ENCODE peak calls at places on chromosomes 12 and 14, in six cellular contexts. One of them, this sample, is unnamed.

GRCh38 chr12:104672501-104673265 is 215.9 kb downstream of the CHST11 start:
- DNase-seq in activated CD8-positive, alpha-beta T cell treated with anti-CD3 and anti-CD28 coated beads for 36 hours: no peak
- DNase-seq in AG04449: no peak
- DNase-seq in endothelial cell: no peak
- DNase-seq in dorsolateral prefrontal cortex: peak; percentile 69
- DNase-seq in SW480: no peak
- DNase-seq in this sample: no peak

GRCh38 chr12:34275129-34275528 is 252.8 kb downstream of the ALG10 start:
- DNase-seq in AG04449: no peak
- DNase-seq in SW480: no peak
- DNase-seq in activated CD8-positive, alpha-beta T cell treated with anti-CD3 and anti-CD28 coated beads for 36 hours: no peak
- DNase-seq in endothelial cell: no peak
- DNase-seq in dorsolateral prefrontal cortex: no peak
- DNase-seq in this sample: no peak

GRCh38 chr12:575948-576612 is 87.2 kb downstream of the NINJ2 start:
- DNase-seq in dorsolateral prefrontal cortex: peak; percentile 45
- DNase-seq in activated CD8-positive, alpha-beta T cell treated with anti-CD3 and anti-CD28 coated beads for 36 hours: peak; percentile 86
- DNase-seq in SW480: peak; percentile 78
- DNase-seq in AG04449: no peak
- DNase-seq in endothelial cell: peak; percentile 86
- DNase-seq in this sample: peak; percentile 89

GRCh38 chr12:60920841-60921495 is 1325.1 kb downstream of the SLC16A7 start:
- DNase-seq in AG04449: no peak
- DNase-seq in activated CD8-positive, alpha-beta T cell treated with anti-CD3 and anti-CD28 coated beads for 36 hours: no peak
- DNase-seq in SW480: no peak
- DNase-seq in dorsolateral prefrontal cortex: no peak
- DNase-seq in endothelial cell: no peak
- DNase-seq in this sample: no peak

GRCh38 chr14:71399057-71399487 is 491.8 kb downstream of the PCNX1 start:
- DNase-seq in SW480: no peak
- DNase-seq in endothelial cell: no peak
- DNase-seq in AG04449: no peak
- DNase-seq in dorsolateral prefrontal cortex: no peak
- DNase-seq in activated CD8-positive, alpha-beta T cell treated with anti-CD3 and anti-CD28 coated beads for 36 hours: peak; percentile 39
- DNase-seq in this sample: no peak

GRCh38 chr14:105431256-105431655 is 11.6 kb downstream of the MTA1 start:
- DNase-seq in activated CD8-positive, alpha-beta T cell treated with anti-CD3 and anti-CD28 coated beads for 36 hours: no peak
- DNase-seq in SW480: no peak
- DNase-seq in dorsolateral prefrontal cortex: no peak
- DNase-seq in AG04449: no peak
- DNase-seq in endothelial cell: no peak
- DNase-seq in this sample: no peak

GRCh38 chr14:100838493-100839440 is 12.8 kb downstream of the MEG3 start:
- DNase-seq in dorsolateral prefrontal cortex: no peak
- DNase-seq in activated CD8-positive, alpha-beta T cell treated with anti-CD3 and anti-CD28 coated beads for 36 hours: peak; percentile 45
- DNase-seq in SW480: no peak
- DNase-seq in endothelial cell: no peak
- DNase-seq in AG04449: no peak
- DNase-seq in this sample: no peak

GRCh38 chr14:89372156-89372555 is 44.9 kb downstream of the FOXN3 start:
- DNase-seq in endothelial cell: no peak
- DNase-seq in dorsolateral prefrontal cortex: no peak
- DNase-seq in activated CD8-positive, alpha-beta T cell treated with anti-CD3 and anti-CD28 coated beads for 36 hours: no peak
- DNase-seq in SW480: no peak
- DNase-seq in AG04449: no peak
- DNase-seq in this sample: no peak

GRCh38 chr12:113697104-113697503 is 225.4 kb upstream of the LHX5 start:
- DNase-seq in SW480: no peak
- DNase-seq in AG04449: no peak
- DNase-seq in dorsolateral prefrontal cortex: no peak
- DNase-seq in endothelial cell: no peak
- DNase-seq in activated CD8-positive, alpha-beta T cell treated with anti-CD3 and anti-CD28 coated beads for 36 hours: no peak
- DNase-seq in this sample: no peak

GRCh38 chr12:108907861-108908302 is 28.0 kb downstream of the DAO start:
- DNase-seq in endothelial cell: no peak
- DNase-seq in AG04449: no peak
- DNase-seq in SW480: peak; percentile 72
- DNase-seq in activated CD8-positive, alpha-beta T cell treated with anti-CD3 and anti-CD28 coated beads for 36 hours: no peak
- DNase-seq in dorsolateral prefrontal cortex: peak; percentile 26
- DNase-seq in this sample: peak; percentile 50

GRCh38 chr14:88323520-88324199 is 591 bp upstream of the KCNK10 start:
- DNase-seq in activated CD8-positive, alpha-beta T cell treated with anti-CD3 and anti-CD28 coated beads for 36 hours: peak; percentile 32
- DNase-seq in SW480: peak; percentile 32
- DNase-seq in AG04449: no peak
- DNase-seq in endothelial cell: peak; percentile 58
- DNase-seq in dorsolateral prefrontal cortex: peak; percentile 46
- DNase-seq in this sample: no peak

GRCh38 chr12:132077322-132078100 is 66.6 kb downstream of the DDX51 start:
- DNase-seq in AG04449: no peak
- DNase-seq in SW480: no peak
- DNase-seq in dorsolateral prefrontal cortex: no peak
- DNase-seq in activated CD8-positive, alpha-beta T cell treated with anti-CD3 and anti-CD28 coated beads for 36 hours: no peak
- DNase-seq in endothelial cell: no peak
- DNase-seq in this sample: no peak

This sample was measured in GF-D8.